ENCODE peak calls at places on chromosomes 12 and 14, in six cellular contexts. V, Z, N, C, K and P are unnamed samples.

GRCh38 chr12:34403706-34404376 is 381.5 kb downstream of the ALG10 start:
- DNase-seq in N (no peak), C (no peak), Z (no peak), K (no peak), V (peak; percentile 8), P (peak; percentile 27)

GRCh38 chr12:118418385-118419057 is 42.2 kb downstream of the SUDS3 start:
- DNase-seq in C (no peak), K (no peak), Z (no peak), N (no peak), V (no peak), P (no peak)

GRCh38 chr12:12024958-12025682 is 45.6 kb upstream of the BCL2L14 start:
- DNase-seq in V (no peak), Z (no peak), C (no peak), N (no peak), K (no peak), P (no peak)

GRCh38 chr12:91744613-91745012 is 401.0 kb downstream of the BTG1 start:
- DNase-seq in Z (no peak), N (no peak), V (no peak), K (no peak), C (no peak), P (no peak)

GRCh38 chr12:124738636-124739467 is 124.8 kb downstream of the SCARB1 start:
- DNase-seq in N (no peak), C (peak; percentile 82), K (no peak), Z (no peak), V (no peak), P (no peak)

GRCh38 chr12:132438726-132439125 is 51.2 kb upstream of the FBRSL1 start:
- DNase-seq in C (no peak), K (no peak), N (no peak), Z (no peak), V (no peak), P (peak; percentile 57)

GRCh38 chr14:39097159-39097558 is 5.9 kb downstream of the SEC23A start:
- DNase-seq in V (no peak), Z (peak; percentile 88), N (peak; percentile 14), C (peak; percentile 72), K (peak; percentile 34), P (no peak)

GRCh38 chr12:45725631-45726593 is 3.6 kb upstream of the ARID2 start:
- DNase-seq in Z (peak; percentile 58), N (peak; percentile 82), C (peak; percentile 51), V (no peak), K (peak; percentile 65), P (no peak)

GRCh38 chr14:53695692-53696091 is 260.9 kb downstream of the BMP4 start:
- DNase-seq in N (no peak), V (no peak), Z (peak; percentile 58), K (no peak), C (no peak), P (no peak)

GRCh38 chr12:82055391-82055790 is 296.2 kb upstream of the PPFIA2 start:
- DNase-seq in K (no peak), C (no peak), V (no peak), N (no peak), Z (no peak), P (no peak)

GRCh38 chr12:11763760-11764520 is 114.5 kb downstream of the ETV6 start:
- DNase-seq in C (peak; percentile 86), K (no peak), N (peak; percentile 75), Z (peak; percentile 81), V (no peak), P (no peak)

GRCh38 chr14:30874999-30875787 is 834 bp downstream of the COCH start:
- DNase-seq in N (no peak), C (no peak), Z (no peak), V (no peak), K (no peak), P (peak; percentile 47)

GRCh38 chr14:72617391-72618011 is 276.4 kb downstream of the DPF3 start:
- DNase-seq in N (peak; percentile 79), V (no peak), C (no peak), K (no peak), Z (peak; percentile 87), P (peak; percentile 70)

GRCh38 chr12:58204086-58204485 is 262.7 kb downstream of the ATP23 start:
- DNase-seq in V (no peak), Z (no peak), K (no peak), N (peak; percentile 43), C (peak; percentile 4), P (no peak)

GRCh38 chr14:81523616-81524015 is 10.0 kb downstream of the SEL1L start:
- DNase-seq in N (no peak), Z (no peak), K (no peak), V (no peak), C (no peak), P (no peak)

GRCh38 chr12:109961612-109962011 is 34.6 kb downstream of the GIT2 start:
- DNase-seq in K (no peak), N (no peak), Z (no peak), V (no peak), C (no peak), P (no peak)

GRCh38 chr12:102702447-102703114 is 214.5 kb downstream of the PAH start:
- DNase-seq in Z (peak; percentile 69), V (peak; percentile 31), K (no peak), C (peak; percentile 65), N (peak; percentile 73), P (peak; percentile 47)

GRCh38 chr14:97177016-97177415 is 379.8 kb downstream of the VRK1 start:
- DNase-seq in K (peak; percentile 26), C (no peak), N (no peak), V (no peak), Z (peak; percentile 75), P (no peak)

GRCh38 chr12:72072613-72073212 is 134.1 kb downstream of the TPH2 start:
- DNase-seq in Z (no peak), V (no peak), C (no peak), N (no peak), K (no peak), P (no peak)

GRCh38 chr12:9668141-9669018 is 1.1 kb upstream of the CLEC2D start:
- DNase-seq in K (no peak), C (peak; percentile 33), V (no peak), N (peak; percentile 57), Z (no peak), P (no peak)

GRCh38 chr12:109706747-109707469 is 6.7 kb upstream of the FAM222A start:
- DNase-seq in K (no peak), N (no peak), C (no peak), Z (no peak), V (no peak), P (no peak)

GRCh38 chr12:131642101-131642540 is 68.8 kb upstream of the SFSWAP start:
- DNase-seq in V (no peak), N (no peak), K (no peak), C (no peak), Z (no peak), P (no peak)

GRCh38 chr12:32988982-32989381 is 92.4 kb upstream of the PKP2 start:
- DNase-seq in N (no peak), K (no peak), V (no peak), Z (peak; percentile 28), C (no peak), P (no peak)

DNA sequence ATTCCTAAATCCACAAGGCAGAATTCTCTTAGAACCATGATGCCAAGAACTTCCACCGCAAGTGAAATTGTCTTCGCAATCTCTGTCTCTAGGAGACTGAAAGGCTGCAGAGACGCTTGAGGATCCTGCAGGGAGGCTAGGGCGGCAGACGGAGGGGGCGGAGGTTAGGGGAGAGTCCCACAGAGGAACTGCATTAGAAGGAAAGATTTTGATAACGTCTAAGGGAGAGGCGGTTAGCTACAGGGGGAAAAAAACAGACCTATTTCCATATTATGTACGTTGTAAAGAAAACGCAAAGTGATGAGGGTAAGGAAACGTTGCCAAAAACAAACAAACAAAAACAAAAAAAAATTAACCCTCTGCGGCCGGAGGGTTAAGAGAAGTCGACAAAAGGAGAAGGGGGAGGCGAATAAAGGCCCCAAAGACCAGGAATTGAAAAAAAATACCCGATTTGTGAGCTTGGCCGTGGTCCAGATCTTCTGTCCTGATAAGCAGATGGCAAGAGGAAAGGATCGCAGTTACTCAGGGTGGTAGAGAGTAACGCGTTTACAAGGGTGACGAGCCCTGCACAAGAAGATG is 507 bp downstream of the KLHL28 start:
- DNase-seq in Z (peak; percentile 70), K (peak; percentile 72), N (peak; percentile 88), C (peak; percentile 61), V (peak; percentile 55), P (peak; percentile 80)
- H3K4me3 ChIP-seq in Z (peak overlapping the region; percentile 82), K (peak overlapping the region; percentile 90), N (peak overlapping the region; percentile 95), C (peak overlapping the region; percentile 68), V (peak overlapping the region; percentile 75), P (peak overlapping the region; percentile 89)

GRCh38 chr14:100074431-100075100 is 9.3 kb downstream of the EVL start:
- DNase-seq in Z (no peak), N (no peak), C (no peak), V (no peak), K (no peak), P (no peak)
- H3K4me1 ChIP-seq in Z (peaks cover 13% of the 10 kb centered on the region), N (peaks cover 23% of the 10 kb centered on the region), C (peaks cover 8% of the 10 kb centered on the region), V (no peaks in the 10 kb centered on the region), K (peaks cover 94% of the 10 kb centered on the region), P (peaks cover 16% of the 10 kb centered on the region)

GRCh38 chr12:48007206-48007605 is 2.9 kb upstream of the COL2A1 start:
- DNase-seq in K (no peak), N (no peak), Z (no peak), V (no peak), C (no peak), P (no peak)

GRCh38 chr12:48004941-48005749 is 869 bp upstream of the COL2A1 start:
- DNase-seq in Z (no peak), V (no peak), C (no peak), K (no peak), N (no peak), P (no peak)

GRCh38 chr12:48004039-48004940 is at the start of gene COL2A1:
- DNase-seq in V (no peak), C (peak; percentile 12), N (peak; percentile 44), K (no peak), Z (peak; percentile 64), P (no peak)

GRCh38 chr12:48003226-48004038 is 844 bp downstream of the COL2A1 start:
- DNase-seq in N (no peak), V (no peak), K (no peak), C (no peak), Z (peak; percentile 9), P (no peak)

DNA sequence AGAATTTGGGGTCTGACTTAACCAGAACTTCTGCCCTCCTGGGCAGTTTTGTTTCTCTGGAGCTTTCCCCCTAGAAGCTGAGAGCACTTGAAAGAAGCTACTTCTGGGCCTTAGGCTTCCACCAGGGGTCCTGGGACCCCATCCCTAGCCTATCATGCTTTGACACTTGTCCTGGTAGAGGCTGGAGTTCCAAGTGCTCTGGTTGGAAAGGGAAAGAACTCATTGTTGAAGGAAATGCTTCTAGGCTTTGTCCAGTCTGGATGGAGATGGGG is 1.4 kb upstream of the COL2A1 start:
- DNase-seq in N (no peak), C (no peak), Z (no peak), K (no peak), V (no peak), P (no peak)
- H3K27me3 ChIP-seq in N (peaks cover 75% of the 10 kb centered on the region), C (peaks cover 80% of the 10 kb centered on the region), Z (peaks cover 52% of the 10 kb centered on the region), K (peaks cover 51% of the 10 kb centered on the region), V (peaks cover 11% of the 10 kb centered on the region), P (no peaks in the 10 kb centered on the region)

DNA sequence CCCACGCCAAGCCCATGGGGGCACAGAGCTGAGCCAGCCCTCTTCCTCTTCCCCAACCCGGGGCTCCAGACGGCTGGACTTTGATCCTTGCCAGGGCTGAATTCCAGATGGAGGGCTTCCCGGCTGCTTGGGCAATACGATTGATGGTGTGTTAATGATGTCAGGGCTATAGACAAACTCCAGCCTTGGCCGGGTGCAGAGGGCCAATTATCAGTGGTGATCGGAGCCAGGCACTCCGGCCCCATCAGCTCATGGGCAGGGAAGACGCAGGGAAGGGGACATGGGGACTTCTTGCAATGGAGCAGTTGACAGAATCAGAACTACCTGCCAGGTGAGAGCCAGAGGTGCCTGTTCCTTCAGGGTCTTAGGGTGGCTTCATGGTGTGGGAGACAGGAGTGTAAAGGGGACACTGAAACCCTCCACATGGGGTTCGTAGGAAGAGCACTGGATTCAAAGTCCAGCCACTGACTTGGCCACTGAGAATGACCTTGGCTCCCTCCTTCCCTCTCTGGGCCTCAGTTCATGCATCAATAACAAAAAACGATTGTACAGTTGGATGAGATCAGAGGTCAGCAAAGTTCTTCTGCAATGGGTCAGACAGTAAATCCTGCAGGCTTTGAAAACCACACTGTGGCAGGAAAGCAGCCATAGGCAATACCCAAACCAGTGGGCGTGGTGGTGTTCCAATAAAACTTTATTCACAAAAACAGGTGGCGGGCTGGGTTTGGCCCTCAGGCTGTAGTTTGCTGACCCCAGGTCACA is 333.7 kb downstream of the MED13L start:
- DNase-seq in V (no peak), Z (no peak), C (no peak), K (no peak), N (no peak), P (peak; percentile 75)
- H3K4me3 ChIP-seq in V (no peak overlapping the region), Z (no peak overlapping the region), C (no peak overlapping the region), K (no peak overlapping the region), N (peak overlapping the region; percentile 2), P (no peak overlapping the region)